ENCODE peak calls at places on chromosome 20, in four cellular contexts. C is uterus, I is colonic mucosa, P is breast epithelium. H is an unnamed sample.
A peak's percentile ranks its signal among the peaks of the same experiment; 100 is the strongest.

GRCh38 chr20:24438331-24438730 is 31.1 kb upstream of the SYNDIG1 start:
- DNase-seq in C (no peak), I (no peak), P (no peak), H (no peak)

GRCh38 chr20:52242237-52243230 is 51.0 kb upstream of the ZFP64 start:
- DNase-seq in C (no peak), I (no peak), P (no peak), H (no peak)

GRCh38 chr20:57432874-57433491 is 41.8 kb downstream of the RBM38 start:
- DNase-seq in C (no peak), I (peak; percentile 82), P (no peak), H (no peak)

GRCh38 chr20:41078329-41078728 is 49.7 kb downstream of the TOP1 start:
- DNase-seq in C (no peak), I (no peak), P (no peak), H (no peak)

GRCh38 chr20:37397954-37398749 is 52.2 kb downstream of the SRC start:
- DNase-seq in C (no peak), I (no peak), P (no peak), H (no peak)

GRCh38 chr20:24911461-24911860 is 37.6 kb upstream of the CST7 start:
- DNase-seq in C (no peak), I (no peak), P (no peak), H (no peak)

GRCh38 chr20:44480097-44480496 is 4.4 kb downstream of the TTPAL start:
- DNase-seq in C (no peak), I (no peak), P (no peak), H (no peak)

GRCh38 chr20:949717-950116 is 33.6 kb upstream of the ANGPT4 start:
- DNase-seq in C (no peak), I (no peak), P (no peak), H (no peak)

GRCh38 chr20:63693079-63693974 is 3.1 kb upstream of the TNFRSF6B start:
- DNase-seq in C (peak; percentile 16), I (no peak), P (no peak), H (no peak)

GRCh38 chr20:63690898-63691710 is 5.3 kb upstream of the TNFRSF6B start:
- DNase-seq in C (no peak), I (peak; percentile 59), P (no peak), H (no peak)

GRCh38 chr20:63691711-63692435 is 4.6 kb upstream of the TNFRSF6B start:
- DNase-seq in C (no peak), I (peak; percentile 78), P (no peak), H (no peak)

GRCh38 chr20:63693975-63694595 is 2.4 kb upstream of the TNFRSF6B start:
- DNase-seq in C (no peak), I (no peak), P (no peak), H (no peak)

GRCh38 chr20:63692436-63693078 is 3.9 kb upstream of the TNFRSF6B start:
- DNase-seq in C (peak; percentile 18), I (peak; percentile 65), P (no peak), H (no peak)
- TF ChIP-seq CTCF in C (no peak), I (no peak), P (no peak), H (no peak)

GRCh38 chr20:63886921-63887320 is 8.0 kb upstream of the DNAJC5 start:
- DNase-seq in C (no peak), I (no peak), P (no peak), H (no peak)

GRCh38 chr20:63891061-63892002 is 3.6 kb upstream of the DNAJC5 start:
- DNase-seq in C (no peak), I (no peak), P (no peak), H (no peak)

GRCh38 chr20:63890616-63891015 is 4.3 kb upstream of the DNAJC5 start:
- DNase-seq in C (no peak), I (no peak), P (no peak), H (no peak)

GRCh38 chr20:63890201-63890576 is 4.7 kb upstream of the DNAJC5 start:
- DNase-seq in C (no peak), I (no peak), P (no peak), H (no peak)

GRCh38 chr20:63889241-63890200 is 5.4 kb upstream of the DNAJC5 start:
- DNase-seq in C (no peak), I (no peak), P (no peak), H (no peak)
- H3K4me1 ChIP-seq in C (peaks cover 5% of the 10 kb centered on the region), I (no peaks in the 10 kb centered on the region), P (peaks cover 4% of the 10 kb centered on the region), H (peaks cover 6% of the 10 kb centered on the region)

GRCh38 chr20:22470620-22471026 is 113.7 kb downstream of the FOXA2 start:
- DNase-seq in C (no peak), I (no peak), P (no peak), H (no peak)

GRCh38 chr20:22466447-22467171 is 117.8 kb downstream of the FOXA2 start:
- DNase-seq in C (no peak), I (no peak), P (no peak), H (no peak)

GRCh38 chr20:22462975-22463914 is 121.1 kb downstream of the FOXA2 start:
- DNase-seq in C (no peak), I (no peak), P (no peak), H (no peak)

GRCh38 chr20:22464312-22465003 is 119.9 kb downstream of the FOXA2 start:
- DNase-seq in C (no peak), I (no peak), P (no peak), H (no peak)

DNA sequence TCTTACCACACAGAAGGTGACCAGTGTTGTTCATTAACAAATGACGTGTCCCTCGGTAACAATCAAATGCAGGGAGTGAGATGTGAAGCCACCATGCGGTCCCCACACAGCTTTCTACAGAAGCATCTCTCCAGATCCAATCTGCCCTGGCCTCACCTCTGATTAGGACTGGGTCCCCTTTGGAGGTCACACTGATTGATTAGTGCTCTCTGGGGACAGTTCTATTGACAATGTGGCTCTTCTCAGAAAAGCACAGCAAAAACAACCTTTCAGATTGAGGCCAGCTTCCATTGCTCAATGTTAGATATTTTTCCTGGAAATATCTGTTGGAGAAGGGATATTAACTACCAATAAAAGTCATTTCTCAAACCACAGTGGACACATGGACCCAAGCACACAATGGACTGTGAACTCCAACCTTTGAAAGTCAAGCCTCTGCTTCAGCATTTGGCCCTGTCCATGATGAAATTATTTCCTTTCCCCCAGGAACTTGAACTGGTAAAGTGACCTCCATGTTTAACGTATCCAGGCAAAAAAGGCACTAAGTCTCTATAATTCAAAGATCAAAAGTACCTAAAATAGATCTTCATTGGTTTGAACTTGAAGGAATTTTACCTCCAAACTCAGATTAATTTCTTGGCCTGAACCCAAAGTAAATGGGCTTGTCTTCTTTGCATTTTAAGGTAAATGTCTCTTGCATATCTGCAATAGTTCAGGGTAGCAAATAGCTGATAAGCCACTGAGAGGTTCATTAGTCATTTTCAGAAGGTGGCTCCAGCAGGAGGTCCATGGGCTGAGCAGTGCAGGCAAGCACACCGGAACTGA is 118.5 kb downstream of the FOXA2 start:
- DNase-seq in C (no peak), I (no peak), P (no peak), H (no peak)
- H3K27ac ChIP-seq in C (no peak overlapping the region), I (no peak overlapping the region), P (no peak overlapping the region), H (no peak overlapping the region)

GRCh38 chr20:60627751-60628565 is 624.1 kb upstream of the CDH4 start:
- DNase-seq in C (no peak), I (no peak), P (no peak), H (no peak)
- TF ChIP-seq CTCF in C (no peak), I (no peak), P (no peak), H (no peak)

GRCh38 chr20:59669451-59669850 is 65.1 kb downstream of the PHACTR3 start:
- DNase-seq in C (no peak), I (no peak), P (no peak), H (no peak)

GRCh38 chr20:59668926-59669325 is 64.6 kb downstream of the PHACTR3 start:
- DNase-seq in C (no peak), I (no peak), P (no peak), H (no peak)

GRCh38 chr20:59666586-59666985 is 62.2 kb downstream of the PHACTR3 start:
- DNase-seq in C (no peak), I (no peak), P (no peak), H (no peak)

GRCh38 chr20:59667131-59667530 is 62.8 kb downstream of the PHACTR3 start:
- DNase-seq in C (no peak), I (no peak), P (no peak), H (no peak)

DNA sequence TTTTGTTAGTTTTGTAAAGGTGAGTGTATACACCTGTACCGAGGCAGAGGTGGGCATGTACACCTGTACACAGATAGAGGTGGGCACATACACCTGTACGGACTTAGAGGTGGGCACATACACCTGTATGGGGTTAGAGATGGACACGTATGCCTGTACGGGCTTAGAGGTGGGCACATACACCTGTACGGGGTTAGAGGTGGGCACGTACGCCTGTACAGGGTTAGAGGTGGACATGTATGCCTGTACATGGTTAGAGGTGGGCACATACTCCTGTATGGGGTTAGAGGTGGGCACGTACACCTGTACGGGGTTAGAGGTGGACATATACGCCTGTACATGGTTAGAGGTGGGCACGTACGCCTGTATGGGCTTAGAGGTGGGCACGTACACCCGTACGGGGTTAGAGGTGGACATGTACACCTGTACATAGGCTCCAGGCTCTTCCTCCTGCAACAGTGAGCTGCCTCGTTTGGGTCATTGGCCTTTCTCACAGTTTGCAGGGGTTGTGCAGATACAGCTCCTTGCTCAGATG is 63.7 kb downstream of the PHACTR3 start:
- DNase-seq in C (no peak), I (no peak), P (no peak), H (no peak)
- H3K4me1 ChIP-seq in C (no peaks in the 10 kb centered on the region), I (no peaks in the 10 kb centered on the region), P (no peaks in the 10 kb centered on the region), H (no peaks in the 10 kb centered on the region)

DNA sequence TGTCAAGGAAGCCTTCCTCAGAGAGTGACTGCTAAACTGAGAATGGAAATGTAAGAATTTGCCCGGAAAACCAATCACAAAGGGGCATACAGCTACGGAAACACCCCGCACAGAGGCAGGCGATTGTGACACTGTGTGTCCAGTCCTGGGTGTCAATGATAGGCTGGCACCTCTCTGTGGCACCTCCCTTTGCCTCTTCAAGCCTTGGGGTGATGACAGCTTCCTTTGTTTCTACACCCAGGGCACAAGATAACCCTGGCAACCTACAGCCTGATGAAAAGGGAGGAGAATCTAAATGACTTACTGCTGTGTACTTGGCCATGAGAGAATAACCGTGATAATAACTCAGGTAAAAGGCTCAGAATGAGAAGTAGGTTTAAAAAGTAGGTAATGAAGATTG is 93.6 kb upstream of the SSTR4 start:
- DNase-seq in C (no peak), I (no peak), P (no peak), H (no peak)
- H3K27ac ChIP-seq in C (no peak overlapping the region), I (no peak overlapping the region), P (no peak overlapping the region), H (no peak overlapping the region)

DNA sequence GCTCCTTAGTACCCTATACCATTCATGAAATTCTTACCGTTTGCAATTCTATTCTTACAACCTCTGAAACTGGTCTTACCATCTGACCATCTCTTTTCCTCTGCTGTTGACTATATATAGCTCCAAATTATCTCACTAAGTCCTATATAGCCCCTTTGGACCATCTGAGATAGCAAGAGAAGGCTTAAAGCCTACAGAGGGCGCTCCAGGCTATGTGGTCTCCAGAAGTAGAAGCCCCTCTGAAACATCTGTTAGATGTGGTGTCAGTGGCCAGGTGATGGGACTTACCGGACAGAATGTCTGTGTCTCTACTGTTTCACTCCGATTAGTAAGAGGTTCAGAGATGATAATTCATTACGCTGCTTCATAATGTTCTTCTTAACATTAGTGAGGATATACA is 140.7 kb upstream of the BMP2 start:
- DNase-seq in C (no peak), I (no peak), P (no peak), H (no peak)
- TF ChIP-seq CTCF in C (no peak), I (no peak), P (no peak), H (no peak)

DNA sequence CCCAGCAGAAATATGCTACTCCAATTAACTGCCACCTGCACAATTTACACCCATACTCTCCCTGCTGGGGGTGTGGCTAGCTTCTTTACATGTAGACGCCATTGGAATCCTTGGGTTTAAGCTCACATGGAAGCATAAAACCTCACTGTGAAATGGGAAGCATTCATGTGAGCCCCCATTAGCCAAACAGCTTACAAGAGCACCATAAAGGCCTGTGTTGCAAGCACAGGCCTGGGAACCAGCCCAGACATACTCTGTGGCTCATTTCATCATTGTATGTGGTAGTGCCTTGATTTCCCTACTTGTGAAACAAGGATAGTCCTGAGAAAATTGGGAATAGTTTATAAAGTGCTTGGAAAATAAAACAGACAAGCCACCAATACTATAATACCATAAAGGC is 7.0 kb downstream of the ADNP start:
- DNase-seq in C (no peak), I (no peak), P (no peak), H (no peak)
- H3K4me1 ChIP-seq in C (peaks cover 5% of the 10 kb centered on the region), I (peaks cover 14% of the 10 kb centered on the region), P (peaks cover 8% of the 10 kb centered on the region), H (peaks cover 49% of the 10 kb centered on the region)